ENCODE peak calls at places on chromosomes 16 and 17, in four cellular contexts. One of them, this sample, is unnamed.

GRCh38 chr17:30005709-30006320 is 64.4 kb downstream of the EFCAB5 start:
- DNase-seq in natural killer cell: no peak
- DNase-seq in Caco-2: peak; percentile 47
- DNase-seq in osteocyte: no peak
- DNase-seq in this sample: no peak

GRCh38 chr17:9801505-9801904 is 10.1 kb upstream of the DHRS7C start:
- DNase-seq in natural killer cell: no peak
- DNase-seq in Caco-2: no peak
- DNase-seq in osteocyte: no peak
- DNase-seq in this sample: no peak

GRCh38 chr16:73125860-73126259 is 77.9 kb upstream of the ZFHX3 start:
- DNase-seq in natural killer cell: no peak
- DNase-seq in Caco-2: no peak
- DNase-seq in osteocyte: no peak
- DNase-seq in this sample: no peak

GRCh38 chr16:67397812-67398545 is 4.7 kb upstream of the TPPP3 start:
- DNase-seq in natural killer cell: no peak
- DNase-seq in Caco-2: no peak
- DNase-seq in osteocyte: no peak
- DNase-seq in this sample: peak; percentile 31

GRCh38 chr17:35896011-35896587 is 15.9 kb upstream of the CCL5 start:
- DNase-seq in natural killer cell: peak; percentile 64
- DNase-seq in Caco-2: no peak
- DNase-seq in osteocyte: no peak
- DNase-seq in this sample: no peak

GRCh38 chr16:30356401-30357084 is 1.4 kb upstream of the CD2BP2 start:
- DNase-seq in natural killer cell: no peak
- DNase-seq in Caco-2: no peak
- DNase-seq in osteocyte: no peak
- DNase-seq in this sample: no peak

GRCh38 chr17:64277831-64278562 is 14.9 kb upstream of the TEX2 start:
- DNase-seq in natural killer cell: no peak
- DNase-seq in Caco-2: no peak
- DNase-seq in osteocyte: no peak
- DNase-seq in this sample: no peak

GRCh38 chr16:74271879-74272278 is 24.7 kb upstream of the PSMD7 start:
- DNase-seq in natural killer cell: no peak
- DNase-seq in Caco-2: no peak
- DNase-seq in osteocyte: no peak
- DNase-seq in this sample: no peak

GRCh38 chr17:17647521-17648178 is 33.6 kb upstream of the RAI1 start:
- DNase-seq in natural killer cell: no peak
- DNase-seq in Caco-2: no peak
- DNase-seq in osteocyte: no peak
- DNase-seq in this sample: no peak

GRCh38 chr17:74270333-74270732 is 3.7 kb upstream of the DNAI2 start:
- DNase-seq in natural killer cell: no peak
- DNase-seq in Caco-2: no peak
- DNase-seq in osteocyte: no peak
- DNase-seq in this sample: no peak

GRCh38 chr17:30717290-30718098 is 107.0 kb downstream of the CRLF3 start:
- DNase-seq in natural killer cell: no peak
- DNase-seq in Caco-2: peak; percentile 22
- DNase-seq in osteocyte: no peak
- DNase-seq in this sample: no peak

GRCh38 chr17:64920026-64920418 is 744 bp upstream of the LRRC37A3 start:
- DNase-seq in natural killer cell: no peak
- DNase-seq in Caco-2: no peak
- DNase-seq in osteocyte: no peak
- DNase-seq in this sample: no peak

GRCh38 chr17:15261818-15262290 is 3.3 kb downstream of the PMP22 start:
- DNase-seq in natural killer cell: no peak
- DNase-seq in Caco-2: no peak
- DNase-seq in osteocyte: no peak
- DNase-seq in this sample: no peak

GRCh38 chr17:20300399-20301037 is 166.8 kb downstream of the LGALS9B start:
- DNase-seq in natural killer cell: no peak
- DNase-seq in Caco-2: no peak
- DNase-seq in osteocyte: no peak
- DNase-seq in this sample: no peak

GRCh38 chr17:67801626-67802175 is 23.6 kb upstream of the BPTF start:
- DNase-seq in natural killer cell: no peak
- DNase-seq in Caco-2: no peak
- DNase-seq in osteocyte: no peak
- DNase-seq in this sample: no peak
- TF ChIP-seq CTCF in natural killer cell: no peak
- TF ChIP-seq CTCF in Caco-2: no peak
- TF ChIP-seq CTCF in osteocyte: no peak
- TF ChIP-seq CTCF in this sample: no peak

DNA sequence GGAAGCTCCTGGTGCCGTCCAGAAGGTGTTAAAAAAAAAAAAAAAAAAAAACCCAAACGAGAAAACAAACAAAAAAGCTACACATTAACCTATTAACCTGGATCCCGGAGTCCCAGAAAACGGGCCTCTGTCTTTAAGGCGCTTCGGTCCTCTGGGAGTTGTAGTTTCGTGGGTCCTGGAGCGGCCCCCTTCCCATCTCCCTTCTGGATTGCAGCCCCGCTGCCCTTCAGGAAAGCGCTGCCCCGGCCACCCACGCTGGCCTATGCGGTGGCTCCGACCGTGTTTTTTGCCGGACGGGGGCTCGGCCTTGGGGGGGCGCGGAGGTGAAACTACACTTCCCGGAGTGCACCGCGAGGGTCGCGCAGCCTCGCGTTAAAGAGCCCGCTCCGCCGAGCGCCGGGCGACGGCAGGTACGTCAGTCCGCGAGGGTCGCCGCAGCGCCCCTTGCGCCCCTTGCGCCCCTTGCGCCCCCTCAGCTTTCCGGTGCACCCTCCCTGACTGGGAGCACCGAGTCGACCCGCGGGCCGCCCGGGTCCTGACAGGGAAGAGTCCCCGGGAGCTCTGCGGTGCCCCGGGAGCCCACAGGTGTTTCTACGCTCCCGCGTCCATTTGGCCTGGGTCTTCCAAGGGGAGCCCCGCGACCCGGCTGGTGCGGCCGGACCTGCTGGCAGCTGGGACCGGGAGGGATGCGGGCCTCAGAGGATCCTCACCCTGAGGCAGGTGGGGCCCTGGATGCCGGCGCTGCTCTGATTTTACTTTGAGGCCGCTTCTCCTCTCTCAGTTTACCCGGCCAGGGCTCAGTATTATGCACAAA is at the start of gene FCSK:
- DNase-seq in natural killer cell: peak; percentile 68
- DNase-seq in Caco-2: peak; percentile 87
- DNase-seq in osteocyte: no peak
- DNase-seq in this sample: no peak
- TF ChIP-seq CTCF in natural killer cell: no peak
- TF ChIP-seq CTCF in Caco-2: peak; percentile 36
- TF ChIP-seq CTCF in osteocyte: no peak
- TF ChIP-seq CTCF in this sample: no peak

DNA sequence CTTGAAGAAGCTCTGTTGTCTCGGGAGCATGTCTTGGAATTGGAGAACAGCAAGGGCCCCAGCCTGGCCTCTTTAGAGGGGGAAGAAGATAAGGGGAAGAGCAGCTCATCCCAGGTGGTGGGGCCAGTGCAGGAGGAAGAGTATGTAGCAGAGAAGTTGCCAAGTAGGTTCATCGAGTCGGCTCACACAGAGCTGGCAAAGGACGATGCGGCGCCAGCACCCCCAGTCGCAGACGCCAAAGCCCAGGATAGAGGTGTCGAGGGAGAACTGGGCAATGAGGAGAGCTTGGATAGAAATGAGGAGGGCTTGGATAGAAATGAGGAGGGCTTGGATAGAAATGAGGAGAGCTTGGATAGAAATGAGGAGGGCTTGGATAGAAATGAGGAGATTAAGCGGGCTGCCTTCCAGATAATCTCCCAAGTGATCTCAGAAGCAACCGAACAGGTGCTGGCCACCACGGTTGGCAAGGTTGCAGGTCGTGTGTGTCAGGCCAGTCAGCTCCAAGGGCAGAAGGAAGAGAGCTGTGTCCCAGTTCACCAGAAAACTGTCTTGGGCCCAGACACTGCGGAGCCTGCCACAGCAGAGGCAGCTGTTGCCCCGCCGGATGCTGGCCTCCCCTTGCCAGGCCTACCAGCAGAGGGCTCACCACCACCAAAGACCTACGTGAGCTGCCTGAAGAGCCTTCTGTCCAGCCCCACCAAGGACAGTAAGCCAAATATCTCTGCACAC is 21.2 kb downstream of the AKAP1 start:
- DNase-seq in natural killer cell: no peak
- DNase-seq in Caco-2: peak; percentile 52
- DNase-seq in osteocyte: no peak
- DNase-seq in this sample: no peak
- TF ChIP-seq CTCF in natural killer cell: no peak
- TF ChIP-seq CTCF in Caco-2: peak; percentile 34
- TF ChIP-seq CTCF in osteocyte: peak; percentile 19
- TF ChIP-seq CTCF in this sample: no peak

DNA sequence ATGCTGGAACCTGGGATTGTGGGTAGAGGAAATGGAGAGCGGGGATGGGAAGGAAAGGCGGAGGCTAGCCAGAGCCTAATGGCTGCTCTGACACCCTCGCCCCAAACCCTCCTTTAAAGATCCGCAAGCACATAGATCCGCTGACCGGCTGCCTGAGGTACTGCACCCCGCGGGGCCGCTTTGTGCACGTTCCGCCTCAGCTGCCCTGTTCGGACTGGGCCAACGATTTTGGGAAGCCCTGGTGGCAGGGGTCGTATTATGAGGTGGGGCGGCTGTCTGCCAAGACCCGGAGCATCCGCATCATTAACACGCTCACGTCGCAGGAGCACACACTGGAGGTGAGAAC is 657 bp downstream of the CYB5D1 start:
- DNase-seq in natural killer cell: peak; percentile 20
- DNase-seq in Caco-2: peak; percentile 52
- DNase-seq in osteocyte: no peak
- DNase-seq in this sample: peak; percentile 63
- TF ChIP-seq CTCF in natural killer cell: no peak
- TF ChIP-seq CTCF in Caco-2: no peak
- TF ChIP-seq CTCF in osteocyte: peak; percentile 43
- TF ChIP-seq CTCF in this sample: peak; percentile 59

GRCh38 chr16:78987676-78988075 is 612.9 kb downstream of the MAF start:
- DNase-seq in natural killer cell: no peak
- DNase-seq in Caco-2: no peak
- DNase-seq in osteocyte: no peak
- DNase-seq in this sample: no peak

GRCh38 chr16:78985736-78986605 is 614.6 kb downstream of the MAF start:
- DNase-seq in natural killer cell: no peak
- DNase-seq in Caco-2: no peak
- DNase-seq in osteocyte: no peak
- DNase-seq in this sample: no peak

GRCh38 chr16:78990309-78990701 is 610.2 kb downstream of the MAF start:
- DNase-seq in natural killer cell: no peak
- DNase-seq in Caco-2: no peak
- DNase-seq in osteocyte: no peak
- DNase-seq in this sample: no peak

GRCh38 chr16:78984887-78985464 is 615.6 kb downstream of the MAF start:
- DNase-seq in natural killer cell: no peak
- DNase-seq in Caco-2: no peak
- DNase-seq in osteocyte: no peak
- DNase-seq in this sample: no peak

DNA sequence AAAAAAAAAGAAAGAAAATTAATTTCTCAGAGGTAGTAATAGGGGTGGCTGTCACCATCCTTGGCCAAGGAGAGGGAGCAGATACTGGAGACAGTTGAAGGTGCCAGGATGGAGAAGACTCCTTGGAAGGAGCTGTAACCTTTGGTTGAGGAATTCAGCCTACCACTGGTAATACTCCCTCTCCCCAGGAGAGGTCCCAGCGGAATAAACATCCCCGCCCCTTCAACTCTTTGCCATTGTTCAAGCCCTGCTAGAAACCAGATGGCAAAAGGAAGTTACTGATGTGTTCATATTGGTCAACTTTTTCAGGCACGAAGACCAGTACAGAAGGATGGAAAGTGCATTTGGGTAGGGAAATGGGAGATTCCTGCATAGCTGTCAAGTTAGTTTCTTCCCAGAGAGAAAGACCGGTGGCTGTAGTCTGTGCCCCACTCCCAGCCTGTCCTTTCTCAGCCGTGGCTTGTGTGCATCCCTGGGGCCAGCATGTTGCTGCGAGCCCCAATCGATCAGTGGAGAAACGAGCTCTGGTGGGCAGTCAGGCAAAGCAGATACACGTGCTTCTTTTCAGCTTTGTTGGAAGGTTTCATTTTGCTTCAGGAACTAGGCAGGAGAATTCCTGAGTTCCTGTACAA is 612.1 kb downstream of the MAF start:
- DNase-seq in natural killer cell: no peak
- DNase-seq in Caco-2: no peak
- DNase-seq in osteocyte: no peak
- DNase-seq in this sample: no peak
- TF ChIP-seq CTCF in natural killer cell: no peak
- TF ChIP-seq CTCF in Caco-2: no peak
- TF ChIP-seq CTCF in osteocyte: no peak
- TF ChIP-seq CTCF in this sample: no peak

DNA sequence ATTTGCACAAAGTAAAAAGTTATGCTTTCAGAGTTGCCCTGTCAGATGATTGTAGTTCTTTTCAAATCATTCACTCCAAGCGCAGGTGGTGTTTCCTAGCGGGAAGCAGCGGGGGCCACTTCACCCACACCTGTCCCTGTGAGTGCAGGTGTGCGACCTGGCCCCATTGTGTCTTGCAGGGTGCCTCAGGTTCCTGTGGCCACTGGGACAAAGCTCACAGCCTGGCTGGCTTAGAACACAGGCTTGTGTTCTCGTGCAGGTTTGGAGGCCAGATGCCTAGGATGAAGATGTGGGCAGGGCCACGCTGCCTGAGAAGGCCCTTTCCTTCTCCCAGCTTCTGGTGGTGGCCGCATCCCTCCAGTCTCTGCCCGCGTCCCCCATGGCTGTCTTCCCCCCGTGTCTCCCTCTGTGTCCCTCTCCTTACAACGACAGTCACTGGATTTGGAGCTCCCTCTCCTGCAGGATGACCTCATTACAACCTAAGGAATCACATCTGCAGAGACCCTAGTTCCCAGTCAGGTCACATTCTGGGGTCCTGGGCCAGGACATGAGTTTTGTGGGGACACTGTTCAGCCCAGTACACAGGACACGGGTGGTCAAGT is 90.5 kb downstream of the NPIPB11 start:
- DNase-seq in natural killer cell: no peak
- DNase-seq in Caco-2: no peak
- DNase-seq in osteocyte: no peak
- DNase-seq in this sample: no peak
- TF ChIP-seq CTCF in natural killer cell: no peak
- TF ChIP-seq CTCF in Caco-2: no peak
- TF ChIP-seq CTCF in osteocyte: peak; percentile 20
- TF ChIP-seq CTCF in this sample: no peak

GRCh38 chr16:57699481-57699880 is 4.9 kb downstream of the DRC7 start:
- DNase-seq in natural killer cell: no peak
- DNase-seq in Caco-2: no peak
- DNase-seq in osteocyte: no peak
- DNase-seq in this sample: no peak
- TF ChIP-seq CTCF in natural killer cell: no peak
- TF ChIP-seq CTCF in Caco-2: no peak
- TF ChIP-seq CTCF in osteocyte: no peak
- TF ChIP-seq CTCF in this sample: no peak